ENCODE peak calls at places on chromosome 14, in eight cellular contexts. X, T, J, C, H, Q, R and F are unnamed samples.

GRCh38 chr14:88013750-88014349 is 8.9 kb downstream of the GPR65 start:
- DNase-seq in H (peak), T (peak), J (peak), C (peak), Q (peak), X (peak), R (peak), F (no peak)

GRCh38 chr14:94485944-94486841 is 10.2 kb upstream of the SERPINA9 start:
- DNase-seq in X (peak), Q (peak), R (peak), T (peak), J (peak), C (peak), H (peak), F (peak)

GRCh38 chr14:105851716-105852377 is 325.5 kb downstream of the TMEM121 start:
- DNase-seq in X (no peak), C (peak), Q (no peak), J (no peak), H (no peak), R (no peak), T (peak), F (peak)

GRCh38 chr14:37678916-37679315 is 83.5 kb downstream of the TTC6 start:
- DNase-seq in H (no peak), J (no peak), T (no peak), X (no peak), Q (no peak), R (no peak), C (no peak), F (no peak)

GRCh38 chr14:98984719-98985041 is 287.3 kb downstream of the BCL11B start:
- DNase-seq in Q (peak), C (no peak), R (no peak), H (no peak), X (no peak), T (no peak), J (peak), F (peak)

GRCh38 chr14:48546996-48547395 is 871.6 kb upstream of the MDGA2 start:
- DNase-seq in T (no peak), H (no peak), Q (no peak), J (no peak), R (no peak), X (no peak), C (no peak), F (no peak)

GRCh38 chr14:100307215-100308111 is 1.2 kb upstream of the SLC25A29 start:
- DNase-seq in R (no peak), C (no peak), Q (no peak), T (no peak), J (peak), H (peak), X (peak), F (no peak)

GRCh38 chr14:88986146-88986841 is 161.8 kb downstream of the TTC8 start:
- DNase-seq in C (no peak), Q (no peak), T (no peak), X (no peak), R (peak), J (no peak), H (no peak), F (no peak)

GRCh38 chr14:50497351-50497750 is 35.0 kb downstream of the MAP4K5 start:
- DNase-seq in C (no peak), Q (no peak), X (no peak), R (no peak), J (no peak), T (no peak), H (no peak), F (no peak)

GRCh38 chr14:94451091-94451751 is 1.4 kb downstream of the SERPINA11 start:
- DNase-seq in T (no peak), C (peak), Q (no peak), X (no peak), H (no peak), J (no peak), R (no peak), F (no peak)